ENCODE peak calls at places on chromosomes 4 and X, in ten cellular contexts. F is EL, I is NCI-H1930, W is AG20443, V is mesothelial cell of epicardium, U is transverse colon, M is T-cell, N is mesenchymal stem cell, G is posterior vena cava, P is kidney epithelial cell. E is an unnamed sample.
A peak's percentile ranks its signal among the peaks of the same experiment; 100 is the strongest.

GRCh38 chrX:38649227-38649626 is 87.9 kb downstream of the TSPAN7 start:
- DNase-seq in F (no peak), G (no peak), W (no peak), U (no peak), P (no peak), M (no peak), I (no peak), V (no peak), N (no peak), E (no peak)

GRCh38 chr4:1310796-1311715 is 21.4 kb downstream of the MAEA start:
- DNase-seq in F (no peak), W (no peak), I (no peak), M (peak; percentile 12), V (peak; percentile 16), G (peak; percentile 42), P (no peak), N (no peak), U (no peak), E (no peak)

GRCh38 chr4:62460329-62460728 is 1260.2 kb downstream of the ADGRL3 start:
- DNase-seq in W (no peak), I (no peak), F (no peak), M (no peak), U (no peak), V (no peak), P (peak; percentile 38), N (no peak), G (no peak), E (no peak)

GRCh38 chr4:61877893-61878292 is 677.8 kb downstream of the ADGRL3 start:
- DNase-seq in P (no peak), G (no peak), I (no peak), V (no peak), N (peak; percentile 49), F (no peak), U (no peak), W (no peak), M (no peak), E (no peak)

GRCh38 chrX:136773649-136774048 is 7.1 kb downstream of the ARHGEF6 start:
- DNase-seq in W (no peak), U (no peak), M (no peak), P (no peak), N (no peak), G (no peak), F (no peak), V (no peak), I (no peak), E (no peak)

GRCh38 chrX:154484255-154485149 is 1.9 kb downstream of the UBL4A start:
- DNase-seq in U (peak; percentile 36), I (no peak), V (no peak), F (no peak), W (no peak), N (no peak), M (no peak), G (no peak), P (no peak), E (no peak)

GRCh38 chrX:50067435-50068292 is 133.1 kb downstream of the AKAP4 start:
- DNase-seq in G (no peak), F (peak; percentile 11), U (peak; percentile 46), M (no peak), V (no peak), N (peak; percentile 60), P (no peak), I (peak; percentile 63), W (peak; percentile 9), E (peak; percentile 3)

GRCh38 chr4:1239141-1239948 is 9.6 kb downstream of the CTBP1 start:
- DNase-seq in N (no peak), G (peak; percentile 75), V (no peak), M (no peak), P (no peak), F (no peak), I (no peak), U (peak; percentile 7), W (no peak), E (no peak)

GRCh38 chr4:111475696-111476095 is 669.6 kb upstream of the FAM241A start:
- DNase-seq in W (no peak), V (no peak), F (no peak), G (no peak), I (no peak), N (no peak), U (no peak), P (no peak), M (no peak), E (no peak)

E was measured in A673.